ENCODE peak calls at places on chromosomes 4 and X, in four cellular contexts. K, Q, M and I are unnamed samples.

GRCh38 chr4:7999695-8000094 is 60.0 kb upstream of the AFAP1 start:
- DNase-seq in K (no peak), M (no peak), Q (no peak), I (no peak)

GRCh38 chr4:148090503-148091476 is 351.4 kb downstream of the NR3C2 start:
- DNase-seq in M (no peak), K (no peak), Q (no peak), I (no peak)

GRCh38 chrX:29890646-29891200 is 324.6 kb upstream of the MAGEB2 start:
- DNase-seq in Q (no peak), M (no peak), K (no peak), I (no peak)

GRCh38 chr4:67122029-67122428 is 423.3 kb downstream of the CENPC start:
- DNase-seq in K (no peak), Q (peak), M (no peak), I (no peak)

GRCh38 chr4:153432971-153433752 is 33.0 kb upstream of the TMEM131L start:
- DNase-seq in K (peak), M (peak), Q (peak), I (peak)

GRCh38 chr4:153564630-153565525 is 98.7 kb downstream of the TMEM131L start:
- DNase-seq in Q (no peak), K (no peak), M (no peak), I (no peak)

GRCh38 chr4:78962597-78963115 is 23.4 kb upstream of the PAQR3 start:
- DNase-seq in M (no peak), K (no peak), Q (no peak), I (no peak)

GRCh38 chr4:113584407-113585150 is 177.0 kb downstream of the CAMK2D start:
- DNase-seq in M (no peak), K (no peak), Q (peak), I (no peak)

GRCh38 chrX:15441464-15441863 is 51.7 kb downstream of the PIR start:
- DNase-seq in K (no peak), M (no peak), Q (no peak), I (no peak)

GRCh38 chrX:153877571-153878261 is 8.3 kb downstream of the L1CAM start:
- DNase-seq in M (no peak), K (no peak), Q (peak), I (no peak)

GRCh38 chrX:24610540-24610939 is 36.6 kb downstream of the PCYT1B start:
- DNase-seq in M (no peak), Q (no peak), K (no peak), I (no peak)

GRCh38 chr4:42392436-42392835 is 4.9 kb upstream of the SHISA3 start:
- DNase-seq in M (no peak), Q (no peak), K (no peak), I (no peak)

GRCh38 chrX:142186103-142186502 is 19.0 kb downstream of the MAGEC2 start:
- DNase-seq in Q (no peak), M (no peak), K (no peak), I (no peak)

GRCh38 chr4:169668069-169668721 is 47.8 kb downstream of the CLCN3 start:
- DNase-seq in Q (no peak), M (no peak), K (no peak), I (no peak)

GRCh38 chrX:31117195-31117594 is 45.4 kb upstream of the FTHL17 start:
- DNase-seq in K (no peak), Q (no peak), M (no peak), I (no peak)

GRCh38 chr4:84708406-84709135 is 125.6 kb downstream of the CDS1 start:
- DNase-seq in K (no peak), Q (no peak), M (no peak), I (no peak)

GRCh38 chr4:146916479-146917076 is 29.1 kb downstream of the TTC29 start:
- DNase-seq in M (peak), K (no peak), Q (no peak), I (no peak)

GRCh38 chrX:135477576-135477975 is 42.9 kb upstream of the INTS6L start:
- DNase-seq in Q (peak), M (peak), K (peak), I (peak)